ENCODE peak calls at places on chromosomes 6 and 20, in eight cellular contexts. M is activated T-helper 1 cell treated with Interleukin-2 at 50 U/mL for 16 hours; I is foreskin melanocyte; Z is stimulated activated CD8-positive, alpha-beta memory T cell treated with anti-CD3 and anti-CD28 coated beads, Interleukin-2, amount 100 ng/mL, for 1 hour; C is A549; B is IMR-90; W is left cardiac atrium; L is left colon. J is an unnamed sample.

GRCh38 chr6:30260036-30260504 is 46.9 kb upstream of the TRIM26 start:
- DNase-seq in Z (no peak), B (no peak), I (no peak), W (peak; percentile 19), C (no peak), L (no peak), M (no peak), J (no peak)

GRCh38 chr20:63014710-63015109 is 7.9 kb upstream of the BHLHE23 start:
- DNase-seq in L (no peak), M (no peak), W (no peak), I (no peak), Z (no peak), C (no peak), B (no peak), J (no peak)

GRCh38 chr20:47544240-47544639 is 42.6 kb downstream of the NCOA3 start:
- DNase-seq in L (no peak), M (no peak), W (no peak), B (peak; percentile 64), C (no peak), I (no peak), Z (no peak), J (no peak)

GRCh38 chr6:29813809-29814208 is 13.8 kb upstream of the HLA-G start:
- DNase-seq in M (no peak), L (no peak), Z (no peak), I (no peak), C (peak; percentile 20), W (no peak), B (peak; percentile 8), J (peak; percentile 52)

GRCh38 chr6:4986999-4987398 is 16.8 kb downstream of the RPP40 start:
- DNase-seq in C (no peak), I (no peak), Z (no peak), B (no peak), M (no peak), W (no peak), L (no peak), J (no peak)

GRCh38 chr20:51043811-51044210 is 20.9 kb upstream of the KCNG1 start:
- DNase-seq in L (no peak), I (no peak), B (peak; percentile 84), C (no peak), W (no peak), M (no peak), Z (no peak), J (no peak)

GRCh38 chr6:21900730-21901129 is 307.2 kb downstream of the SOX4 start:
- DNase-seq in W (no peak), I (no peak), M (no peak), Z (no peak), B (peak; percentile 90), L (no peak), C (peak; percentile 51), J (peak; percentile 71)

GRCh38 chr6:15026832-15027231 is 219.0 kb upstream of the JARID2 start:
- DNase-seq in B (peak; percentile 53), M (no peak), C (peak; percentile 82), L (no peak), Z (no peak), W (peak; percentile 38), I (no peak), J (peak; percentile 11)

GRCh38 chr20:62928246-62928939 is 2.1 kb upstream of the DIDO1 start:
- DNase-seq in W (peak; percentile 10), B (no peak), I (no peak), C (no peak), Z (no peak), L (no peak), M (no peak), J (no peak)

GRCh38 chr20:53949319-53949839 is 121.0 kb downstream of the BCAS1 start:
- DNase-seq in I (no peak), B (peak; percentile 94), Z (peak; percentile 58), C (peak; percentile 16), M (peak; percentile 63), L (peak; percentile 50), W (peak; percentile 69), J (peak; percentile 92)

GRCh38 chr6:113011803-113012202 is 664.7 kb downstream of the RFPL4B start:
- DNase-seq in W (no peak), Z (no peak), B (peak; percentile 61), C (no peak), L (no peak), I (no peak), M (no peak), J (no peak)

GRCh38 chr6:98747960-98748359 is 86.4 kb upstream of the POU3F2 start:
- DNase-seq in W (no peak), B (no peak), C (no peak), L (no peak), I (peak; percentile 73), Z (no peak), M (no peak), J (peak; percentile 1)

GRCh38 chr6:37125779-37126553 is 44.0 kb upstream of the PIM1 start:
- DNase-seq in Z (no peak), I (no peak), C (peak; percentile 58), L (no peak), W (no peak), M (no peak), B (no peak), J (no peak)

GRCh38 chr20:61442718-61443117 is 190.7 kb downstream of the CDH4 start:
- DNase-seq in Z (no peak), L (no peak), M (no peak), B (no peak), C (no peak), I (no peak), W (no peak), J (no peak)

GRCh38 chr6:119620846-119621570 is 271.4 kb upstream of the MAN1A1 start:
- DNase-seq in B (peak; percentile 88), W (no peak), C (no peak), I (no peak), Z (no peak), L (no peak), M (no peak), J (peak; percentile 62)

J was measured in MG63.